ENCODE peak calls at places on chromosomes 5 and 9, in nine cellular contexts. One of them, this sample, is unnamed.

GRCh38 chr5:168365581-168366081 is 74.2 kb downstream of the WWC1 start:
- DNase-seq in brain microvascular endothelial cell: no peak
- DNase-seq in RWPE1: peak; percentile 86
- DNase-seq in GM12865: no peak
- DNase-seq in upper lobe of left lung: no peak
- DNase-seq in fibroblast of lung: peak; percentile 20
- DNase-seq in heart left ventricle: no peak
- DNase-seq in OCI-LY7: no peak
- DNase-seq in left ventricle myocardium inferior: no peak
- DNase-seq in this sample: no peak

GRCh38 chr5:107466233-107466769 is 204.4 kb downstream of the EFNA5 start:
- DNase-seq in brain microvascular endothelial cell: peak; percentile 92
- DNase-seq in RWPE1: peak; percentile 94
- DNase-seq in GM12865: no peak
- DNase-seq in upper lobe of left lung: no peak
- DNase-seq in fibroblast of lung: peak; percentile 95
- DNase-seq in heart left ventricle: no peak
- DNase-seq in OCI-LY7: no peak
- DNase-seq in left ventricle myocardium inferior: no peak
- DNase-seq in this sample: no peak

GRCh38 chr5:31702709-31703108 is 63.8 kb downstream of the PDZD2 start:
- DNase-seq in brain microvascular endothelial cell: no peak
- DNase-seq in RWPE1: no peak
- DNase-seq in GM12865: no peak
- DNase-seq in upper lobe of left lung: no peak
- DNase-seq in fibroblast of lung: no peak
- DNase-seq in heart left ventricle: peak; percentile 22
- DNase-seq in OCI-LY7: no peak
- DNase-seq in left ventricle myocardium inferior: no peak
- DNase-seq in this sample: no peak

GRCh38 chr5:79774171-79774854 is 84.7 kb downstream of the CMYA5 start:
- DNase-seq in brain microvascular endothelial cell: no peak
- DNase-seq in RWPE1: peak; percentile 40
- DNase-seq in GM12865: peak; percentile 41
- DNase-seq in upper lobe of left lung: peak; percentile 34
- DNase-seq in fibroblast of lung: peak; percentile 36
- DNase-seq in heart left ventricle: no peak
- DNase-seq in OCI-LY7: peak; percentile 20
- DNase-seq in left ventricle myocardium inferior: no peak
- DNase-seq in this sample: peak; percentile 41

GRCh38 chr5:132493821-132494220 is 3.2 kb upstream of the IRF1 start:
- DNase-seq in brain microvascular endothelial cell: no peak
- DNase-seq in RWPE1: no peak
- DNase-seq in GM12865: no peak
- DNase-seq in upper lobe of left lung: no peak
- DNase-seq in fibroblast of lung: no peak
- DNase-seq in heart left ventricle: peak; percentile 2
- DNase-seq in OCI-LY7: no peak
- DNase-seq in left ventricle myocardium inferior: no peak
- DNase-seq in this sample: no peak

GRCh38 chr9:36787709-36788108 is 215.0 kb downstream of the MELK start:
- DNase-seq in brain microvascular endothelial cell: no peak
- DNase-seq in RWPE1: no peak
- DNase-seq in GM12865: no peak
- DNase-seq in upper lobe of left lung: no peak
- DNase-seq in fibroblast of lung: no peak
- DNase-seq in heart left ventricle: no peak
- DNase-seq in OCI-LY7: no peak
- DNase-seq in left ventricle myocardium inferior: no peak
- DNase-seq in this sample: no peak

GRCh38 chr5:152688561-152689274 is 283.6 kb upstream of the NMUR2 start:
- DNase-seq in brain microvascular endothelial cell: peak; percentile 37
- DNase-seq in RWPE1: peak; percentile 87
- DNase-seq in GM12865: no peak
- DNase-seq in upper lobe of left lung: no peak
- DNase-seq in fibroblast of lung: peak; percentile 99
- DNase-seq in heart left ventricle: no peak
- DNase-seq in OCI-LY7: no peak
- DNase-seq in left ventricle myocardium inferior: no peak
- DNase-seq in this sample: no peak

GRCh38 chr5:78887384-78888118 is 97.6 kb downstream of the ARSB start:
- DNase-seq in brain microvascular endothelial cell: no peak
- DNase-seq in RWPE1: no peak
- DNase-seq in GM12865: peak; percentile 86
- DNase-seq in upper lobe of left lung: no peak
- DNase-seq in fibroblast of lung: no peak
- DNase-seq in heart left ventricle: no peak
- DNase-seq in OCI-LY7: peak; percentile 74
- DNase-seq in left ventricle myocardium inferior: no peak
- DNase-seq in this sample: peak; percentile 50

GRCh38 chr9:31799953-31800609 is 584.4 kb upstream of the ACO1 start:
- DNase-seq in brain microvascular endothelial cell: peak; percentile 11
- DNase-seq in RWPE1: peak; percentile 30
- DNase-seq in GM12865: peak; percentile 34
- DNase-seq in upper lobe of left lung: no peak
- DNase-seq in fibroblast of lung: peak; percentile 18
- DNase-seq in heart left ventricle: no peak
- DNase-seq in OCI-LY7: peak; percentile 14
- DNase-seq in left ventricle myocardium inferior: no peak
- DNase-seq in this sample: no peak

GRCh38 chr5:18744990-18745590 is 1110.8 kb downstream of the TAF11L14 start:
- DNase-seq in brain microvascular endothelial cell: no peak
- DNase-seq in RWPE1: no peak
- DNase-seq in GM12865: peak; percentile 79
- DNase-seq in upper lobe of left lung: no peak
- DNase-seq in fibroblast of lung: no peak
- DNase-seq in heart left ventricle: no peak
- DNase-seq in OCI-LY7: peak; percentile 9
- DNase-seq in left ventricle myocardium inferior: no peak
- DNase-seq in this sample: no peak

GRCh38 chr5:1180096-1180495 is 21.3 kb upstream of the SLC6A19 start:
- DNase-seq in brain microvascular endothelial cell: no peak
- DNase-seq in RWPE1: no peak
- DNase-seq in GM12865: no peak
- DNase-seq in upper lobe of left lung: peak; percentile 79
- DNase-seq in fibroblast of lung: no peak
- DNase-seq in heart left ventricle: no peak
- DNase-seq in OCI-LY7: no peak
- DNase-seq in left ventricle myocardium inferior: peak; percentile 11
- DNase-seq in this sample: no peak

GRCh38 chr9:116980582-116980981 is 293.5 kb downstream of the TRIM32 start:
- DNase-seq in brain microvascular endothelial cell: no peak
- DNase-seq in RWPE1: no peak
- DNase-seq in GM12865: no peak
- DNase-seq in upper lobe of left lung: no peak
- DNase-seq in fibroblast of lung: no peak
- DNase-seq in heart left ventricle: no peak
- DNase-seq in OCI-LY7: no peak
- DNase-seq in left ventricle myocardium inferior: no peak
- DNase-seq in this sample: no peak

DNA sequence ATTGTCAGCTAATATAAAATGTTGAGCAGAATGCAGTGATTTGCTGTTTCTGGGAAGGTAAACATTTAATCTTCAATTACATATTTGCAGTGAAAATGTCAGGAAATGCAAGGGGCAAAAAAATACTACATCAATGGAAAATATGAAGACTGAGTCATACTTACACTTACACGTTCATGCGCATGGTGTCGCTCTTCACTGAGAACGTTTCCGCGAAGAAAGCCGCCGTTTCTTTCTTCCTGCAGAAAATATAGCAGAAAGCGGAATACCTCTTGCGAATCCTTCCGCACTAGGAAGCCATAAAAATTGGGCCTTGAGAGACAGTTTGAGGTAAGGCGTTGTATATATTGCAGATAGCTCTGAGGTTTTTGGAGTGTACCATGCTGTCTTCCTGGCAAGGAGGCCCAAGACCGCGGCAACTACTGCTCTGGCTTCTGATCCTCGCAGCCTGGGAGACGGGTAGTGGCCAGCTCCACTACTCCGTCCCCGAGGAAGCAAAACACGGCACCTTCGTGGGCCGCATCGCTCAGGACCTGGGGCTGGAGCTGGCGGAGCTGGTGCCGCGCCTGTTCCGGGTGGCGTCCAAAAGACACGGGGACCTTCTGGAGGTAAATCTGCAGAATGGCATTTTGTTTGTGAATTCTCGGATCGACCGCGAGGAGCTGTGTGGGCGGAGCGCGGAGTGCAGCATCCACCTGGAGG is at the start of gene PCDHA13:
- DNase-seq in brain microvascular endothelial cell: no peak
- DNase-seq in RWPE1: peak; percentile 59
- DNase-seq in GM12865: no peak
- DNase-seq in upper lobe of left lung: peak; percentile 34
- DNase-seq in fibroblast of lung: no peak
- DNase-seq in heart left ventricle: no peak
- DNase-seq in OCI-LY7: no peak
- DNase-seq in left ventricle myocardium inferior: no peak
- DNase-seq in this sample: no peak
- TF ChIP-seq CTCF in brain microvascular endothelial cell: peak; percentile 6
- TF ChIP-seq CTCF in RWPE1: peak; percentile 78
- TF ChIP-seq CTCF in GM12865: no peak
- TF ChIP-seq CTCF in upper lobe of left lung: peak; percentile 21
- TF ChIP-seq CTCF in fibroblast of lung: no peak
- TF ChIP-seq CTCF in heart left ventricle: no peak
- TF ChIP-seq CTCF in OCI-LY7: no peak
- TF ChIP-seq CTCF in left ventricle myocardium inferior: peak; percentile 22
- TF ChIP-seq CTCF in this sample: no peak

DNA sequence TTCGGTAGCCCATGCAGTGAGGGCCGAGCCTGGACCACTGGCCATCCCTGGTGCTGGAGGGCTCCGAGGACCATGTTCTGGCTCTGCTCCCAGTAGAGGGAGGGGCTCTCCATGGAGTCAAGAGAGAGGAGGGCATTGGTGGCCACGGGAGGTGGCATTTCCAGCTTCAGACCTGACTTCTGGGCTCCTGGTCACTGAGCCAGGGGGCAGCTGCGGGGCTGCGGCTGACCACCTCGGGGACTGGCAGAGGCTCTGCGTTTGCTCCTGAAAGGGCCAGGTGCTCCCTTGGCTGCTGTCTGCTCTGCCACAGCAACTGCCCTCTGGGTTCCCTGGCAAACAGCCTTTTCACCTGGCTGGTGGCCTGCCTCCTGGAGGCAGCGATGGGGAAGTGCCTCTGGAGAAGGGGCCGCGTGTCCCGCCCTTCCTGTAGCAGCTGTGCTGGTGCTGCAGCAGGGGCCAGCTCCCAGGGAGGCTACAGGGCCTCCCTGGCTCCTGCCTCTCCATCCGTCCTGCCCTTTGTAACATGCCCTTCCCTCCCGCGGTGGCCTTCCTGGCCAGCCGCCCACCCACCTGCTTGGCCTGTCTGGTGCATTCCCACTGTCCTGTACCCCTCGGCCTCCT is 144.6 kb downstream of the CACNA1B start:
- DNase-seq in brain microvascular endothelial cell: no peak
- DNase-seq in RWPE1: no peak
- DNase-seq in GM12865: peak; percentile 37
- DNase-seq in upper lobe of left lung: peak; percentile 39
- DNase-seq in fibroblast of lung: no peak
- DNase-seq in heart left ventricle: no peak
- DNase-seq in OCI-LY7: no peak
- DNase-seq in left ventricle myocardium inferior: no peak
- DNase-seq in this sample: peak; percentile 29
- TF ChIP-seq CTCF in brain microvascular endothelial cell: peak; percentile 39
- TF ChIP-seq CTCF in RWPE1: no peak
- TF ChIP-seq CTCF in GM12865: peak; percentile 42
- TF ChIP-seq CTCF in upper lobe of left lung: no peak
- TF ChIP-seq CTCF in fibroblast of lung: no peak
- TF ChIP-seq CTCF in heart left ventricle: no peak
- TF ChIP-seq CTCF in OCI-LY7: peak; percentile 40
- TF ChIP-seq CTCF in left ventricle myocardium inferior: peak; percentile 43
- TF ChIP-seq CTCF in this sample: peak; percentile 33

GRCh38 chr9:97109194-97109811 is 70.4 kb upstream of the CTSV start:
- DNase-seq in brain microvascular endothelial cell: peak; percentile 35
- DNase-seq in RWPE1: peak; percentile 64
- DNase-seq in GM12865: peak; percentile 58
- DNase-seq in upper lobe of left lung: no peak
- DNase-seq in fibroblast of lung: peak; percentile 10
- DNase-seq in heart left ventricle: peak; percentile 25
- DNase-seq in OCI-LY7: peak; percentile 31
- DNase-seq in left ventricle myocardium inferior: no peak
- DNase-seq in this sample: peak; percentile 44
- TF ChIP-seq CTCF in brain microvascular endothelial cell: peak; percentile 73
- TF ChIP-seq CTCF in RWPE1: peak; percentile 90
- TF ChIP-seq CTCF in GM12865: peak; percentile 56
- TF ChIP-seq CTCF in upper lobe of left lung: peak; percentile 8
- TF ChIP-seq CTCF in fibroblast of lung: peak; percentile 25
- TF ChIP-seq CTCF in heart left ventricle: peak; percentile 23
- TF ChIP-seq CTCF in OCI-LY7: peak; percentile 65
- TF ChIP-seq CTCF in left ventricle myocardium inferior: peak; percentile 68
- TF ChIP-seq CTCF in this sample: peak; percentile 69

GRCh38 chr5:33474004-33474403 is 33.2 kb downstream of the TARS1 start:
- DNase-seq in brain microvascular endothelial cell: no peak
- DNase-seq in RWPE1: no peak
- DNase-seq in GM12865: no peak
- DNase-seq in upper lobe of left lung: no peak
- DNase-seq in fibroblast of lung: no peak
- DNase-seq in heart left ventricle: no peak
- DNase-seq in OCI-LY7: no peak
- DNase-seq in left ventricle myocardium inferior: no peak
- DNase-seq in this sample: no peak

GRCh38 chr5:33468811-33469435 is 28.2 kb downstream of the TARS1 start:
- DNase-seq in brain microvascular endothelial cell: no peak
- DNase-seq in RWPE1: no peak
- DNase-seq in GM12865: no peak
- DNase-seq in upper lobe of left lung: no peak
- DNase-seq in fibroblast of lung: no peak
- DNase-seq in heart left ventricle: no peak
- DNase-seq in OCI-LY7: no peak
- DNase-seq in left ventricle myocardium inferior: no peak
- DNase-seq in this sample: no peak

GRCh38 chr5:33474931-33475499 is 34.2 kb downstream of the TARS1 start:
- DNase-seq in brain microvascular endothelial cell: no peak
- DNase-seq in RWPE1: no peak
- DNase-seq in GM12865: no peak
- DNase-seq in upper lobe of left lung: no peak
- DNase-seq in fibroblast of lung: no peak
- DNase-seq in heart left ventricle: no peak
- DNase-seq in OCI-LY7: no peak
- DNase-seq in left ventricle myocardium inferior: no peak
- DNase-seq in this sample: no peak

GRCh38 chr5:33472805-33473409 is 32.1 kb downstream of the TARS1 start:
- DNase-seq in brain microvascular endothelial cell: no peak
- DNase-seq in RWPE1: no peak
- DNase-seq in GM12865: no peak
- DNase-seq in upper lobe of left lung: no peak
- DNase-seq in fibroblast of lung: no peak
- DNase-seq in heart left ventricle: no peak
- DNase-seq in OCI-LY7: no peak
- DNase-seq in left ventricle myocardium inferior: no peak
- DNase-seq in this sample: no peak

DNA sequence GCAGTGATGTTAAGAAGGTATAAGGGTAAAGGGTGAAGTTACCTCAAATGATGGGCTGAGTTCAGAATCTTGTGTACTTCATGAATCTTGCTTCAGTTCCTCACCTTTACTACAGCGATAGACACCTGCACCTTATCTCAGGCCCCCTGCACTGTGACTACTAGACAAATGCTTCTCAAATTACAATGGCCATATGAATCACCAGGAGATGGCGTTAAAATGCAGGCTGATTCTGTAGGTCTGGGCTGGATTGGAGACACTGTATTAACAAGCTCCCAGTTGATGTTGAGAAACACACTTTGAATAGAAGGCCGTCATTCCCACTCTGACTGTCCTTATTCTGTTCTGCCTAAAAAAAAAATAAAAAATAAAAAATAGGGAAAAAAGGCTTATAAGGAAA is 29.8 kb downstream of the TARS1 start:
- DNase-seq in brain microvascular endothelial cell: peak; percentile 52
- DNase-seq in RWPE1: no peak
- DNase-seq in GM12865: no peak
- DNase-seq in upper lobe of left lung: no peak
- DNase-seq in fibroblast of lung: peak; percentile 58
- DNase-seq in heart left ventricle: no peak
- DNase-seq in OCI-LY7: peak; percentile 13
- DNase-seq in left ventricle myocardium inferior: no peak
- DNase-seq in this sample: no peak
- TF ChIP-seq CTCF in brain microvascular endothelial cell: peak; percentile 71
- TF ChIP-seq CTCF in RWPE1: no peak
- TF ChIP-seq CTCF in GM12865: no peak
- TF ChIP-seq CTCF in upper lobe of left lung: no peak
- TF ChIP-seq CTCF in fibroblast of lung: peak; percentile 33
- TF ChIP-seq CTCF in heart left ventricle: peak; percentile 18
- TF ChIP-seq CTCF in OCI-LY7: peak; percentile 46
- TF ChIP-seq CTCF in left ventricle myocardium inferior: peak; percentile 35
- TF ChIP-seq CTCF in this sample: peak; percentile 43

This sample was measured in GM10248.